ENCODE peak calls at places on chromosomes 12 and 14, in nine cellular contexts. One of them, this sample, is unnamed.

GRCh38 chr14:38731962-38732361 is 371.1 kb downstream of the SEC23A start:
- DNase-seq in fibroblast of lung: no peak
- DNase-seq in IMR-90: no peak
- DNase-seq in mammary epithelial cell: no peak
- DNase-seq in neural progenitor cell: no peak
- DNase-seq in endothelial cell of umbilical vein: no peak
- DNase-seq in GM23248: no peak
- DNase-seq in H9: no peak
- DNase-seq in PC-3: no peak
- DNase-seq in this sample: no peak

GRCh38 chr14:63956326-63956725 is 103.5 kb downstream of the SYNE2 start:
- DNase-seq in fibroblast of lung: no peak
- DNase-seq in IMR-90: peak; percentile 63
- DNase-seq in mammary epithelial cell: peak; percentile 51
- DNase-seq in neural progenitor cell: no peak
- DNase-seq in endothelial cell of umbilical vein: no peak
- DNase-seq in GM23248: peak; percentile 43
- DNase-seq in H9: no peak
- DNase-seq in PC-3: peak; percentile 19
- DNase-seq in this sample: peak; percentile 49

GRCh38 chr12:101876861-101877815 is at the start of gene DRAM1:
- DNase-seq in fibroblast of lung: peak; percentile 93
- DNase-seq in IMR-90: peak; percentile 89
- DNase-seq in mammary epithelial cell: peak; percentile 93
- DNase-seq in neural progenitor cell: peak; percentile 86
- DNase-seq in endothelial cell of umbilical vein: peak; percentile 88
- DNase-seq in GM23248: peak; percentile 97
- DNase-seq in H9: peak; percentile 88
- DNase-seq in PC-3: peak; percentile 89
- DNase-seq in this sample: peak; percentile 78

GRCh38 chr14:92513966-92514843 is 624 bp downstream of the RIN3 start:
- DNase-seq in fibroblast of lung: peak; percentile 52
- DNase-seq in IMR-90: peak; percentile 22
- DNase-seq in mammary epithelial cell: no peak
- DNase-seq in neural progenitor cell: peak; percentile 43
- DNase-seq in endothelial cell of umbilical vein: peak; percentile 34
- DNase-seq in GM23248: peak; percentile 60
- DNase-seq in H9: peak; percentile 50
- DNase-seq in PC-3: no peak
- DNase-seq in this sample: peak; percentile 28

GRCh38 chr12:131832393-131833231 is 4.4 kb downstream of the MMP17 start:
- DNase-seq in fibroblast of lung: peak; percentile 81
- DNase-seq in IMR-90: peak; percentile 30
- DNase-seq in mammary epithelial cell: peak; percentile 23
- DNase-seq in neural progenitor cell: no peak
- DNase-seq in endothelial cell of umbilical vein: no peak
- DNase-seq in GM23248: peak; percentile 92
- DNase-seq in H9: no peak
- DNase-seq in PC-3: peak; percentile 51
- DNase-seq in this sample: no peak

GRCh38 chr12:112551681-112552080 is 132.9 kb downstream of the PTPN11 start:
- DNase-seq in fibroblast of lung: no peak
- DNase-seq in IMR-90: no peak
- DNase-seq in mammary epithelial cell: no peak
- DNase-seq in neural progenitor cell: no peak
- DNase-seq in endothelial cell of umbilical vein: no peak
- DNase-seq in GM23248: no peak
- DNase-seq in H9: no peak
- DNase-seq in PC-3: no peak
- DNase-seq in this sample: no peak

GRCh38 chr12:34344851-34345522 is 322.7 kb downstream of the ALG10 start:
- DNase-seq in fibroblast of lung: no peak
- DNase-seq in IMR-90: no peak
- DNase-seq in mammary epithelial cell: no peak
- DNase-seq in neural progenitor cell: no peak
- DNase-seq in endothelial cell of umbilical vein: no peak
- DNase-seq in GM23248: no peak
- DNase-seq in H9: no peak
- DNase-seq in PC-3: no peak
- DNase-seq in this sample: no peak

GRCh38 chr12:110824342-110824741 is 22.4 kb upstream of the CCDC63 start:
- DNase-seq in fibroblast of lung: no peak
- DNase-seq in IMR-90: no peak
- DNase-seq in mammary epithelial cell: no peak
- DNase-seq in neural progenitor cell: no peak
- DNase-seq in endothelial cell of umbilical vein: no peak
- DNase-seq in GM23248: no peak
- DNase-seq in H9: no peak
- DNase-seq in PC-3: no peak
- DNase-seq in this sample: no peak

GRCh38 chr12:64673490-64674169 is 63.3 kb downstream of the RASSF3 start:
- DNase-seq in fibroblast of lung: peak; percentile 53
- DNase-seq in IMR-90: peak; percentile 19
- DNase-seq in mammary epithelial cell: no peak
- DNase-seq in neural progenitor cell: peak; percentile 58
- DNase-seq in endothelial cell of umbilical vein: peak; percentile 25
- DNase-seq in GM23248: no peak
- DNase-seq in H9: no peak
- DNase-seq in PC-3: no peak
- DNase-seq in this sample: peak; percentile 70

GRCh38 chr12:46242569-46242968 is 26.3 kb downstream of the SLC38A1 start:
- DNase-seq in fibroblast of lung: no peak
- DNase-seq in IMR-90: no peak
- DNase-seq in mammary epithelial cell: no peak
- DNase-seq in neural progenitor cell: no peak
- DNase-seq in endothelial cell of umbilical vein: no peak
- DNase-seq in GM23248: no peak
- DNase-seq in H9: no peak
- DNase-seq in PC-3: no peak
- DNase-seq in this sample: no peak

GRCh38 chr12:46233418-46233817 is 35.4 kb downstream of the SLC38A1 start:
- DNase-seq in fibroblast of lung: no peak
- DNase-seq in IMR-90: no peak
- DNase-seq in mammary epithelial cell: no peak
- DNase-seq in neural progenitor cell: no peak
- DNase-seq in endothelial cell of umbilical vein: no peak
- DNase-seq in GM23248: no peak
- DNase-seq in H9: no peak
- DNase-seq in PC-3: no peak
- DNase-seq in this sample: no peak

GRCh38 chr12:46233985-46234384 is 34.9 kb downstream of the SLC38A1 start:
- DNase-seq in fibroblast of lung: no peak
- DNase-seq in IMR-90: no peak
- DNase-seq in mammary epithelial cell: no peak
- DNase-seq in neural progenitor cell: no peak
- DNase-seq in endothelial cell of umbilical vein: no peak
- DNase-seq in GM23248: no peak
- DNase-seq in H9: no peak
- DNase-seq in PC-3: no peak
- DNase-seq in this sample: no peak

GRCh38 chr12:46240436-46240835 is 28.4 kb downstream of the SLC38A1 start:
- DNase-seq in fibroblast of lung: no peak
- DNase-seq in IMR-90: no peak
- DNase-seq in mammary epithelial cell: no peak
- DNase-seq in neural progenitor cell: no peak
- DNase-seq in endothelial cell of umbilical vein: no peak
- DNase-seq in GM23248: no peak
- DNase-seq in H9: no peak
- DNase-seq in PC-3: no peak
- DNase-seq in this sample: no peak

GRCh38 chr12:46237381-46238045 is 31.3 kb downstream of the SLC38A1 start:
- DNase-seq in fibroblast of lung: no peak
- DNase-seq in IMR-90: no peak
- DNase-seq in mammary epithelial cell: no peak
- DNase-seq in neural progenitor cell: no peak
- DNase-seq in endothelial cell of umbilical vein: no peak
- DNase-seq in GM23248: no peak
- DNase-seq in H9: no peak
- DNase-seq in PC-3: no peak
- DNase-seq in this sample: peak; percentile 58
- H4K20me1 ChIP-seq in fibroblast of lung: no peaks in the 10 kb centered on the region
- H4K20me1 ChIP-seq in IMR-90: peaks cover 33% of the 10 kb centered on the region
- H4K20me1 ChIP-seq in mammary epithelial cell: no peaks in the 10 kb centered on the region
- H4K20me1 ChIP-seq in neural progenitor cell: no peaks in the 10 kb centered on the region
- H4K20me1 ChIP-seq in endothelial cell of umbilical vein: no peaks in the 10 kb centered on the region
- H4K20me1 ChIP-seq in GM23248: no peaks in the 10 kb centered on the region
- H4K20me1 ChIP-seq in H9: no peaks in the 10 kb centered on the region
- H4K20me1 ChIP-seq in PC-3: peaks cover 12% of the 10 kb centered on the region
- H4K20me1 ChIP-seq in this sample: peaks cover 17% of the 10 kb centered on the region

DNA sequence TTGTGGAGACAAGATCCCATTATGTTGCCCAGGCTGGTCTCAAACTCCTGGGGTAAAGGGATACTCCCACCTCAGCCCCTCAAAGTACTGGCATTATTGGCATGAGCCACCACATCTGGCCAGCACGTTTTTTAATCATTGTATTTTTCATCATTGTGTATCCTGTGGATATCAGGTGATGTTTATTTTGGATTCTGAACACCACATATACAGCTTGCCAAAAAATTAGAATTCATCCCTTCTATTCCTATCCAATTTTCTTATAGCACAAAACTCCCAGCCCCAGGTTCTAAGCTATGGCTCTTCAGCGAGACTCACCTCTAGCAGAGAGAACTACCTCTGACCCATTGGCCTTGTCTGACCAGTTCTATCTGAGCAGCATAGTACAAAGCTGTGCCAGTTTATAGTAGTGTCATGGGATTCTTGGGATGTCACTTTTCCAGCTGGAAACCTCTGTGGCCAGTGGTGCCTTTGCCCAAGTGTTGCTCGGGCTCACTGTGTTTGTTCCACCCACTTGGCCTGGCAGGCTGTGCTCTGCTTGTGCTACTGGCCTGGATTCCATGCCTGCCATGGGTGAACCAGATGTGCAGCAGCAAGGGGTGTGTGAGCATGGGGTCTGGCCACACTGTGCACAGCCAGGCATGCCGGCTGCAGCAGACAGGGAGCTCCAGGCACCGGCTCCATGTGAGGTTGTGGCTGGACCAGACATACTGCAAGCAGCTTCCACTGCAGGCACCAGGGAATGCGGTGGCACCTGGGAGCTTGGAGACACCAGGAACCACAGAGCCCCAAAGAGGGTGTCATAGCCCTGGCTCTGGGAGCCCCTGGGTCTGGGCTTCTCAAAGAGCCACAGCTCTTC is 37.2 kb downstream of the TIMELESS start:
- DNase-seq in fibroblast of lung: no peak
- DNase-seq in IMR-90: no peak
- DNase-seq in mammary epithelial cell: no peak
- DNase-seq in neural progenitor cell: no peak
- DNase-seq in endothelial cell of umbilical vein: peak; percentile 15
- DNase-seq in GM23248: no peak
- DNase-seq in H9: no peak
- DNase-seq in PC-3: no peak
- DNase-seq in this sample: no peak
- H3K9ac ChIP-seq in fibroblast of lung: no peak overlapping the region
- H3K9ac ChIP-seq in IMR-90: no peak overlapping the region
- H3K9ac ChIP-seq in mammary epithelial cell: no peak overlapping the region
- H3K9ac ChIP-seq in neural progenitor cell: no peak overlapping the region
- H3K9ac ChIP-seq in endothelial cell of umbilical vein: no peak overlapping the region
- H3K9ac ChIP-seq in GM23248: no peak overlapping the region
- H3K9ac ChIP-seq in H9: no peak overlapping the region
- H3K9ac ChIP-seq in PC-3: no peak overlapping the region
- H3K9ac ChIP-seq in this sample: no peak overlapping the region

GRCh38 chr14:104768437-104769323 is 15.7 kb downstream of the SIVA1 start:
- DNase-seq in fibroblast of lung: peak; percentile 81
- DNase-seq in IMR-90: peak; percentile 72
- DNase-seq in mammary epithelial cell: peak; percentile 67
- DNase-seq in neural progenitor cell: peak; percentile 91
- DNase-seq in endothelial cell of umbilical vein: peak; percentile 75
- DNase-seq in GM23248: peak; percentile 81
- DNase-seq in H9: peak; percentile 97
- DNase-seq in PC-3: peak; percentile 85
- DNase-seq in this sample: peak; percentile 29
- H3K4me2 ChIP-seq in fibroblast of lung: no peak overlapping the region
- H3K4me2 ChIP-seq in IMR-90: peak overlapping the region; percentile 11
- H3K4me2 ChIP-seq in mammary epithelial cell: no peak overlapping the region
- H3K4me2 ChIP-seq in neural progenitor cell: no peak overlapping the region
- H3K4me2 ChIP-seq in endothelial cell of umbilical vein: no peak overlapping the region
- H3K4me2 ChIP-seq in GM23248: no peak overlapping the region
- H3K4me2 ChIP-seq in H9: peak overlapping the region; percentile 0
- H3K4me2 ChIP-seq in PC-3: no peak overlapping the region
- H3K4me2 ChIP-seq in this sample: no peak overlapping the region

GRCh38 chr14:94614802-94615201 is 2.6 kb downstream of the SERPINA3 start:
- DNase-seq in fibroblast of lung: no peak
- DNase-seq in IMR-90: no peak
- DNase-seq in mammary epithelial cell: no peak
- DNase-seq in neural progenitor cell: no peak
- DNase-seq in endothelial cell of umbilical vein: no peak
- DNase-seq in GM23248: no peak
- DNase-seq in H9: no peak
- DNase-seq in PC-3: no peak
- DNase-seq in this sample: no peak

GRCh38 chr14:94615254-94615653 is 3.1 kb downstream of the SERPINA3 start:
- DNase-seq in fibroblast of lung: no peak
- DNase-seq in IMR-90: no peak
- DNase-seq in mammary epithelial cell: no peak
- DNase-seq in neural progenitor cell: no peak
- DNase-seq in endothelial cell of umbilical vein: no peak
- DNase-seq in GM23248: no peak
- DNase-seq in H9: no peak
- DNase-seq in PC-3: no peak
- DNase-seq in this sample: no peak

GRCh38 chr14:94613720-94614644 is 1.8 kb downstream of the SERPINA3 start:
- DNase-seq in fibroblast of lung: no peak
- DNase-seq in IMR-90: no peak
- DNase-seq in mammary epithelial cell: no peak
- DNase-seq in neural progenitor cell: no peak
- DNase-seq in endothelial cell of umbilical vein: no peak
- DNase-seq in GM23248: no peak
- DNase-seq in H9: no peak
- DNase-seq in PC-3: no peak
- DNase-seq in this sample: no peak

GRCh38 chr14:94617366-94617941 is 5.3 kb downstream of the SERPINA3 start:
- DNase-seq in fibroblast of lung: no peak
- DNase-seq in IMR-90: no peak
- DNase-seq in mammary epithelial cell: no peak
- DNase-seq in neural progenitor cell: no peak
- DNase-seq in endothelial cell of umbilical vein: no peak
- DNase-seq in GM23248: no peak
- DNase-seq in H9: no peak
- DNase-seq in PC-3: no peak
- DNase-seq in this sample: no peak

DNA sequence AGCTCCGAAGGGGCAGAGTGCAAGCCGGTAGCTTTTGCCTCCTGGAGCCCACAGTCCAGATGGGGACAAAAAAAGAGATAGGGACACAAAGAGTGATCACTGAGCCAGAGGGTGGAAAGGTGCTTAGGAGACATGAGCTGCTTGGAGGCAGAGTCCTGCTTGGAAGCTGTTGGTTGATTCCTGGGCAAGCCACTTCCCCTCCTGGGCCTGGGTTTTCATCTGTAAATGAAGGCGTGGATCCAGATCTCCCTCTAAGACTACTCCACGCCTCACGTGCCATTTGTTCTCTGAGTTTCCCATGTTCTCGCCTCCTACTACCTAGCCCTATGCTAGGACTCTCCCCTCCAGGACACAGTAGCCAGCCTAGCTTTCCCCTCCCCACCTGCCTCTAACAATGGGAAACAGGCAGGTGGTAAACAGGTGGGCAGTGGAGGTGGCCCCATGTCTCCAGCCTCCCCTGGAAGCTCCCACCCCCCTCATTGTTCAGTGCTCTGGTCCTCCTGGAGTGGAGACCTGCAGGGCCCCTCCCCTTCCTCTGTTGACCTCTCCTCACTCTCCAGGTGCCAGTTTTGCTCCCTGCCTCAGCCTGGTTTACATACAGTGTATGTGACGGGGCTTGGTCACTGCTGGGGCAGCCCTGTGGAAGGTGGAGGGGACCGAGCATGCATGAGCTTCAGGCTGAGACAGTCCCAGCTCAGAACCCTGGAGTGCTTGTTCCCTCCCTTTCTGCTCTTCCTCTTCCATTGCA is 3.8 kb downstream of the SERPINA3 start:
- DNase-seq in fibroblast of lung: no peak
- DNase-seq in IMR-90: no peak
- DNase-seq in mammary epithelial cell: no peak
- DNase-seq in neural progenitor cell: no peak
- DNase-seq in endothelial cell of umbilical vein: no peak
- DNase-seq in GM23248: no peak
- DNase-seq in H9: no peak
- DNase-seq in PC-3: no peak
- DNase-seq in this sample: no peak
- H4K20me1 ChIP-seq in fibroblast of lung: no peaks in the 10 kb centered on the region
- H4K20me1 ChIP-seq in IMR-90: no peaks in the 10 kb centered on the region
- H4K20me1 ChIP-seq in mammary epithelial cell: no peaks in the 10 kb centered on the region
- H4K20me1 ChIP-seq in neural progenitor cell: no peaks in the 10 kb centered on the region
- H4K20me1 ChIP-seq in endothelial cell of umbilical vein: no peaks in the 10 kb centered on the region
- H4K20me1 ChIP-seq in GM23248: no peaks in the 10 kb centered on the region
- H4K20me1 ChIP-seq in H9: no peaks in the 10 kb centered on the region
- H4K20me1 ChIP-seq in PC-3: no peaks in the 10 kb centered on the region
- H4K20me1 ChIP-seq in this sample: no peaks in the 10 kb centered on the region

This sample was measured in astrocyte.